ENCODE peak calls at places on chromosomes 1 and 21, in ten cellular contexts. I is DMS153; P is activated CD8-positive, alpha-beta memory T cell treated with anti-CD3 and anti-CD28 coated beads, Interleukin-2, amount 10 ng/mL, durations not matched to agents 7 days and 5 days; M is left cardiac atrium; O is activated CD4-positive, alpha-beta T cell treated with anti-CD3 and anti-CD28 coated beads for 24 hours; J is GM20000; S is stimulated activated CD4-positive, alpha-beta T cell treated with anti-CD3 and anti-CD28 coated beads, Interleukin-4, amount 100 ng/mL, for 48 hours; K is putamen; U is stimulated activated naive CD4-positive, alpha-beta T cell treated with Interleukin-2 at 50 U/mL for 16 hours; T is HTR-8/SVneo. N is an unnamed sample.

GRCh38 chr1:40090652-40091355 is 6.2 kb downstream of the PPT1 start:
- DNase-seq in I (no peak), P (no peak), M (no peak), O (no peak), J (no peak), S (no peak), K (no peak), U (no peak), T (peak; percentile 11), N (no peak)

GRCh38 chr1:197268012-197268411 is at the start of gene CRB1:
- DNase-seq in I (no peak), P (no peak), M (no peak), O (no peak), J (no peak), S (no peak), K (peak; percentile 41), U (no peak), T (peak; percentile 4), N (peak; percentile 65)

GRCh38 chr1:179493323-179493722 is 82.4 kb downstream of the NPHS2 start:
- DNase-seq in I (no peak), P (no peak), M (no peak), O (no peak), J (no peak), S (no peak), K (no peak), U (no peak), T (no peak), N (no peak)

GRCh38 chr1:1006305-1007159 is 6.6 kb upstream of the HES4 start:
- DNase-seq in I (no peak), P (peak; percentile 40), M (no peak), O (no peak), J (no peak), S (no peak), K (no peak), U (no peak), T (no peak), N (no peak)

GRCh38 chr1:159752135-159752580 is 28.6 kb upstream of the DUSP23 start:
- DNase-seq in I (no peak), P (no peak), M (peak; percentile 76), O (no peak), J (no peak), S (no peak), K (peak; percentile 3), U (no peak), T (no peak), N (no peak)

GRCh38 chr1:153288634-153289275 is 24.0 kb downstream of the PGLYRP3 start:
- DNase-seq in I (no peak), P (no peak), M (no peak), O (peak; percentile 6), J (peak; percentile 55), S (peak; percentile 16), K (no peak), U (no peak), T (peak; percentile 15), N (no peak)

GRCh38 chr1:59178339-59178744 is 118.6 kb upstream of the FGGY start:
- DNase-seq in I (no peak), P (no peak), M (peak; percentile 59), O (no peak), J (no peak), S (no peak), K (peak; percentile 27), U (no peak), T (peak; percentile 8), N (peak; percentile 8)

GRCh38 chr1:156114101-156114918 is at the start of gene LMNA:
- DNase-seq in I (peak; percentile 77), P (peak; percentile 81), M (peak; percentile 95), O (peak; percentile 65), J (peak; percentile 86), S (peak; percentile 79), K (peak; percentile 85), U (peak; percentile 88), T (peak; percentile 93), N (peak; percentile 96)

GRCh38 chr1:151984313-151984956 is 9.2 kb downstream of the S100A10 start:
- DNase-seq in I (no peak), P (peak; percentile 87), M (no peak), O (no peak), J (peak; percentile 60), S (peak; percentile 23), K (no peak), U (peak; percentile 4), T (no peak), N (no peak)

GRCh38 chr21:32184485-32184884 is 94.4 kb downstream of the MIS18A start:
- DNase-seq in I (peak; percentile 13), P (no peak), M (peak; percentile 26), O (no peak), J (no peak), S (no peak), K (no peak), U (no peak), T (no peak), N (no peak)

GRCh38 chr1:220370041-220370700 is 97.9 kb upstream of the RAB3GAP2 start:
- DNase-seq in I (no peak), P (no peak), M (no peak), O (no peak), J (no peak), S (no peak), K (no peak), U (no peak), T (peak; percentile 70), N (no peak)

GRCh38 chr1:211068976-211069375 is 65.0 kb downstream of the KCNH1 start:
- DNase-seq in I (no peak), P (no peak), M (no peak), O (no peak), J (no peak), S (no peak), K (no peak), U (no peak), T (peak; percentile 19), N (no peak)

GRCh38 chr1:202664083-202664482 is 46.2 kb downstream of the SYT2 start:
- DNase-seq in I (no peak), P (no peak), M (no peak), O (no peak), J (no peak), S (no peak), K (no peak), U (no peak), T (no peak), N (no peak)

GRCh38 chr1:165056914-165057313 is 299.6 kb downstream of the LMX1A start:
- DNase-seq in I (peak; percentile 53), P (no peak), M (no peak), O (no peak), J (no peak), S (no peak), K (no peak), U (no peak), T (no peak), N (no peak)

GRCh38 chr21:14474995-14475394 is 71.1 kb downstream of the SAMSN1 start:
- DNase-seq in I (no peak), P (no peak), M (no peak), O (no peak), J (no peak), S (no peak), K (no peak), U (no peak), T (no peak), N (no peak)